ENCODE peak calls at places on chromosomes 11 and 22, in nine cellular contexts. One of them, this sample, is unnamed. For H3K9me3, the result is how much of the 10 kb centered on the place peaks cover.

GRCh38 chr11:64321533-64321932 is 3.6 kb downstream of the PRDX5 start:
- DNase-seq in body of pancreas: peak
- DNase-seq in endothelial cell of umbilical vein: no peak
- DNase-seq in ovary: no peak
- DNase-seq in uterus: no peak
- DNase-seq in HCT116: no peak
- DNase-seq in stomach: peak
- DNase-seq in transverse colon: peak
- DNase-seq in K562: no peak
- DNase-seq in this sample: no peak

GRCh38 chr22:41487037-41487963 is 18.4 kb downstream of the ACO2 start:
- DNase-seq in body of pancreas: peak
- DNase-seq in endothelial cell of umbilical vein: no peak
- DNase-seq in ovary: no peak
- DNase-seq in uterus: no peak
- DNase-seq in HCT116: no peak
- DNase-seq in stomach: no peak
- DNase-seq in transverse colon: no peak
- DNase-seq in K562: no peak
- DNase-seq in this sample: no peak

GRCh38 chr11:118322721-118323120 is 18.2 kb downstream of the CD3E start:
- DNase-seq in body of pancreas: no peak
- DNase-seq in endothelial cell of umbilical vein: no peak
- DNase-seq in ovary: no peak
- DNase-seq in uterus: no peak
- DNase-seq in HCT116: no peak
- DNase-seq in stomach: no peak
- DNase-seq in transverse colon: no peak
- DNase-seq in K562: no peak
- DNase-seq in this sample: no peak

GRCh38 chr11:112163875-112164521 is at the start of gene IL18:
- DNase-seq in body of pancreas: peak
- DNase-seq in endothelial cell of umbilical vein: no peak
- DNase-seq in ovary: no peak
- DNase-seq in uterus: no peak
- DNase-seq in HCT116: peak
- DNase-seq in stomach: peak
- DNase-seq in transverse colon: peak
- DNase-seq in K562: peak
- DNase-seq in this sample: peak

GRCh38 chr11:76560219-76560618 is 110.3 kb downstream of the LRRC32 start:
- DNase-seq in body of pancreas: no peak
- DNase-seq in endothelial cell of umbilical vein: peak
- DNase-seq in ovary: no peak
- DNase-seq in uterus: no peak
- DNase-seq in HCT116: peak
- DNase-seq in stomach: no peak
- DNase-seq in transverse colon: no peak
- DNase-seq in K562: no peak
- DNase-seq in this sample: no peak

GRCh38 chr22:46953968-46954755 is 191.7 kb downstream of the TBC1D22A start:
- DNase-seq in body of pancreas: no peak
- DNase-seq in endothelial cell of umbilical vein: no peak
- DNase-seq in ovary: no peak
- DNase-seq in uterus: peak
- DNase-seq in HCT116: no peak
- DNase-seq in stomach: no peak
- DNase-seq in transverse colon: no peak
- DNase-seq in K562: peak
- DNase-seq in this sample: no peak

GRCh38 chr11:59997800-59998199 is 19.2 kb upstream of the OOSP4B start:
- DNase-seq in body of pancreas: no peak
- DNase-seq in endothelial cell of umbilical vein: no peak
- DNase-seq in ovary: no peak
- DNase-seq in uterus: no peak
- DNase-seq in HCT116: no peak
- DNase-seq in stomach: no peak
- DNase-seq in transverse colon: no peak
- DNase-seq in K562: no peak
- DNase-seq in this sample: no peak

GRCh38 chr11:13384837-13385417 is 78.1 kb downstream of the BTBD10 start:
- DNase-seq in body of pancreas: peak
- DNase-seq in endothelial cell of umbilical vein: peak
- DNase-seq in ovary: peak
- DNase-seq in uterus: no peak
- DNase-seq in HCT116: peak
- DNase-seq in stomach: no peak
- DNase-seq in transverse colon: peak
- DNase-seq in K562: peak
- DNase-seq in this sample: no peak

GRCh38 chr11:37946155-37946766 is 1348.2 kb upstream of the RAG2 start:
- DNase-seq in body of pancreas: peak
- DNase-seq in endothelial cell of umbilical vein: peak
- DNase-seq in ovary: no peak
- DNase-seq in uterus: no peak
- DNase-seq in HCT116: no peak
- DNase-seq in stomach: peak
- DNase-seq in transverse colon: peak
- DNase-seq in K562: peak
- DNase-seq in this sample: no peak

GRCh38 chr11:13216019-13217006 is 61.3 kb upstream of the BMAL1 start:
- DNase-seq in body of pancreas: peak
- DNase-seq in endothelial cell of umbilical vein: peak
- DNase-seq in ovary: no peak
- DNase-seq in uterus: no peak
- DNase-seq in HCT116: peak
- DNase-seq in stomach: no peak
- DNase-seq in transverse colon: no peak
- DNase-seq in K562: no peak
- DNase-seq in this sample: peak

GRCh38 chr22:28112548-28113043 is 193.5 kb upstream of the PITPNB start:
- DNase-seq in body of pancreas: peak
- DNase-seq in endothelial cell of umbilical vein: peak
- DNase-seq in ovary: no peak
- DNase-seq in uterus: peak
- DNase-seq in HCT116: peak
- DNase-seq in stomach: no peak
- DNase-seq in transverse colon: no peak
- DNase-seq in K562: peak
- DNase-seq in this sample: peak

GRCh38 chr22:46367707-46368191 is 32.2 kb downstream of the TRMU start:
- DNase-seq in body of pancreas: peak
- DNase-seq in endothelial cell of umbilical vein: peak
- DNase-seq in ovary: peak
- DNase-seq in uterus: no peak
- DNase-seq in HCT116: peak
- DNase-seq in stomach: peak
- DNase-seq in transverse colon: peak
- DNase-seq in K562: peak
- DNase-seq in this sample: peak

GRCh38 chr11:19370100-19370861 is 129.5 kb upstream of the E2F8 start:
- DNase-seq in body of pancreas: peak
- DNase-seq in endothelial cell of umbilical vein: peak
- DNase-seq in ovary: no peak
- DNase-seq in uterus: no peak
- DNase-seq in HCT116: no peak
- DNase-seq in stomach: no peak
- DNase-seq in transverse colon: no peak
- DNase-seq in K562: no peak
- DNase-seq in this sample: peak

GRCh38 chr11:2778630-2779498 is 79.1 kb upstream of the KCNQ1OT1 start:
- DNase-seq in body of pancreas: peak
- DNase-seq in endothelial cell of umbilical vein: peak
- DNase-seq in ovary: peak
- DNase-seq in uterus: peak
- DNase-seq in HCT116: no peak
- DNase-seq in stomach: peak
- DNase-seq in transverse colon: peak
- DNase-seq in K562: peak
- DNase-seq in this sample: peak

GRCh38 chr11:115276799-115277198 is 227.4 kb downstream of the CADM1 start:
- DNase-seq in body of pancreas: no peak
- DNase-seq in endothelial cell of umbilical vein: no peak
- DNase-seq in ovary: no peak
- DNase-seq in uterus: no peak
- DNase-seq in HCT116: no peak
- DNase-seq in stomach: no peak
- DNase-seq in transverse colon: no peak
- DNase-seq in K562: no peak
- DNase-seq in this sample: no peak

GRCh38 chr22:43796567-43796966 is 15.5 kb downstream of the EFCAB6 start:
- DNase-seq in body of pancreas: no peak
- DNase-seq in endothelial cell of umbilical vein: no peak
- DNase-seq in ovary: no peak
- DNase-seq in uterus: no peak
- DNase-seq in HCT116: peak
- DNase-seq in stomach: no peak
- DNase-seq in transverse colon: no peak
- DNase-seq in K562: no peak
- DNase-seq in this sample: no peak

DNA sequence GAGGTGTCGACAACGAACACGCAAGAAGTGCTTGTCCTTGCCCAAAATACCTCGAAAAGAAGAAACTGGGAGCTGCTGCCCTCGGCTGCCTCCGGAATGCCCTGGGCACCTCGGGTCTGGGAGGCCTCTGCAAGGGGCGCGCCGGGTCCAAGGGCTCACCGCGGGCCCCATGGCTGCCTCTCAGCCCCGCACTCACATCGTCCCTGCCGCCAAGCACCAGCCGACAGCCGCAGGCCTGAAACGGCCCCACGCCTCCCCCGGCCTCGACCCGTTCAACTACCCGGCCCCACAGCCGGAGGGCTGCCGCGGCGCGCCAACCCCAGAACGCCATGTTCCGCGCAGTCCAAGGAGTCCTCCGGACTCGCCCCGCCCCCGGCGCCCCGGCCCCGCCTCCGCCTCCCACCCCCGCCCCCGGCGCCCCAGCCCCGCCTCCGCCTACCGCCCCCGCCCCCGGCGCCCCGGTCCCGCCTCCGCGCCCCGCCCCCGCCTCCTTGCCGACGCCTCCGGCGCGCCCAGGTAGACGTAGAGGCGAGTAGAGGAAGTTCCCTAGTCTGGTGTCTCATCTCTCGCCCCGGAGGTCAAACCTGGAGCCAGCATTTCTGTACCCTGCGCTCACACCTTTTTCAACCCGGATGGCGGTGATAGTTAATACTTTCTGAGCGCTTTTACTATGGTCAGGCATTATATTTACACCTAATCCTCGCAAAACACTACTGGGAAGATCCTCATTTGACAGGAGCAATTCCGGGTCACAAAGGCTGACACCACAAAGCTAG is at the start of gene SIRT3:
- DNase-seq in body of pancreas: peak
- DNase-seq in endothelial cell of umbilical vein: peak
- DNase-seq in ovary: peak
- DNase-seq in uterus: peak
- DNase-seq in HCT116: peak
- DNase-seq in stomach: peak
- DNase-seq in transverse colon: peak
- DNase-seq in K562: peak
- DNase-seq in this sample: peak
- TF ChIP-seq POLR2A in body of pancreas: peak
- TF ChIP-seq POLR2A in endothelial cell of umbilical vein: peak
- TF ChIP-seq POLR2A in ovary: peak
- TF ChIP-seq POLR2A in uterus: peak
- TF ChIP-seq POLR2A in HCT116: peak
- TF ChIP-seq POLR2A in stomach: no peak
- TF ChIP-seq POLR2A in transverse colon: peak
- TF ChIP-seq POLR2A in K562: peak
- TF ChIP-seq POLR2A in this sample: no peak

GRCh38 chr11:9886595-9886994 is 222.7 kb downstream of the SWAP70 start:
- DNase-seq in body of pancreas: no peak
- DNase-seq in endothelial cell of umbilical vein: no peak
- DNase-seq in ovary: no peak
- DNase-seq in uterus: no peak
- DNase-seq in HCT116: no peak
- DNase-seq in stomach: no peak
- DNase-seq in transverse colon: no peak
- DNase-seq in K562: no peak
- DNase-seq in this sample: no peak
- H3K27ac ChIP-seq in body of pancreas: no peak
- H3K27ac ChIP-seq in endothelial cell of umbilical vein: no peak
- H3K27ac ChIP-seq in ovary: no peak
- H3K27ac ChIP-seq in uterus: no peak
- H3K27ac ChIP-seq in HCT116: no peak
- H3K27ac ChIP-seq in stomach: no peak
- H3K27ac ChIP-seq in transverse colon: no peak
- H3K27ac ChIP-seq in K562: no peak
- H3K27ac ChIP-seq in this sample: no peak

DNA sequence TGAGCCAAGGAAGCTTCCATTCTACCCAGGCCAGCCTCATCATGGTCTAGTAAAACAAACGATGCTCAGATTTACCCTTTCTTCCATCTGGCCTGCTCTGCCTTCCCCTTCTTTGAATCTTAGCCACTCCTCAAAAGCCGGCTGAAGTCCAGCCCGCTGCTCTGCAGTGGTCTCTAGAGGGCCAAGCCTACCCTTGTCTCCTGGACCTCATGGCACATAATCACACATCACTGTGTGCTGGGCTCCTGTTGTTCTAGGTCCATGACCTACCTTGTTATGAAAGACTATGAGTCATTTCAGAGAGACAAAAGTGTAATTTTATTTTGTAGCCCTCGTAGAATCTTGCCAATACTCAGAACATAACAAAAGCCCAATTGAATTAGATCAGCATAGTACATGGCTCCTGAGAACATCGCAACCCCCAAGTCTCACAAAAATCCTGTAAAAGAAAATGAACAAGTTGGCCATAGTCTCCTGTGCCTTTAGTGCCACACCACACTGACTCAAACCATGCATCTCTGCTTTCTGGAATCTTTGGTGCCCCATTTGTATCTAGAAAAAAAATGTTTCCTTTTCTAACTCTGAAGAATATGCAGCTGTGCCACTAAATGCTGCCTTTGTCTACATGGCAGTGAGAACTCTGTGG is 192.7 kb downstream of the OPCML start:
- DNase-seq in body of pancreas: no peak
- DNase-seq in endothelial cell of umbilical vein: no peak
- DNase-seq in ovary: no peak
- DNase-seq in uterus: no peak
- DNase-seq in HCT116: no peak
- DNase-seq in stomach: no peak
- DNase-seq in transverse colon: no peak
- DNase-seq in K562: no peak
- DNase-seq in this sample: no peak
- H3K9me3 ChIP-seq in body of pancreas: under half
- H3K9me3 ChIP-seq in endothelial cell of umbilical vein: under half
- H3K9me3 ChIP-seq in ovary: under half
- H3K9me3 ChIP-seq in uterus: under half
- H3K9me3 ChIP-seq in HCT116: under half
- H3K9me3 ChIP-seq in stomach: under half
- H3K9me3 ChIP-seq in transverse colon: under half
- H3K9me3 ChIP-seq in K562: under half
- H3K9me3 ChIP-seq in this sample: under half

DNA sequence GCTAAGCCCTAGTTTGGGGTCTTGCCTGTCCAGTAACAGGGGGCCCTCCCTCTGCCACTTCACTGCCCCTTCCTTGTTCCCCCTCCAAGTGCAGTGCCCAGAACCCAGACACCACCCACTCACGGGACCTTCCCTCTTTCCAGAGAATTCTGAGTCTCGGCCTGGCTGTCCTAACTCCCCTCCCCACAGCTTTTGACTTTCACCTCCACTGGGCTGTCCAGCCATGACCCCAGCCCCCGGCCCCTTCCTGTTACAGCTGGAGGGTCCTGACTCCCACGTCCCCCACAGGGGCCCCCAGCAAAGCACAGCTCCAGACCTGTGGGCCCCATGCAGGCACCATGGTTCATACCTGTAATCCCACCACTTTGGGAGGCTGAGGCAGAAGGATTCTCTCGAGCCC is 71.5 kb downstream of the BRD1 start:
- DNase-seq in body of pancreas: no peak
- DNase-seq in endothelial cell of umbilical vein: no peak
- DNase-seq in ovary: no peak
- DNase-seq in uterus: no peak
- DNase-seq in HCT116: no peak
- DNase-seq in stomach: peak
- DNase-seq in transverse colon: no peak
- DNase-seq in K562: no peak
- DNase-seq in this sample: no peak
- TF ChIP-seq POLR2A in body of pancreas: no peak
- TF ChIP-seq POLR2A in endothelial cell of umbilical vein: no peak
- TF ChIP-seq POLR2A in ovary: no peak
- TF ChIP-seq POLR2A in uterus: no peak
- TF ChIP-seq POLR2A in HCT116: no peak
- TF ChIP-seq POLR2A in stomach: no peak
- TF ChIP-seq POLR2A in transverse colon: no peak
- TF ChIP-seq POLR2A in K562: no peak
- TF ChIP-seq POLR2A in this sample: no peak